ENCODE peak calls at places on chromosomes 7 and 10, in seven cellular contexts. One of them, this sample, is unnamed.
A peak's percentile ranks its signal among the peaks of the same experiment; 100 is the strongest.

GRCh38 chr10:71522438-71523144 is 125.9 kb downstream of the CDH23 start:
- DNase-seq in HCT116: no peak
- DNase-seq in H1: no peak
- DNase-seq in K562: peak; percentile 42
- DNase-seq in SK-N-SH: no peak
- DNase-seq in HepG2: peak; percentile 13
- DNase-seq in GM12878: no peak
- DNase-seq in this sample: no peak

GRCh38 chr10:101894266-101894665 is 50.7 kb upstream of the KCNIP2 start:
- DNase-seq in HepG2: no peak
- DNase-seq in SK-N-SH: no peak
- DNase-seq in H1: no peak
- DNase-seq in HCT116: no peak
- DNase-seq in GM12878: no peak
- DNase-seq in K562: no peak
- DNase-seq in this sample: peak; percentile 7

GRCh38 chr10:70302292-70302691 is 18.5 kb upstream of the NPFFR1 start:
- DNase-seq in K562: no peak
- DNase-seq in GM12878: no peak
- DNase-seq in HepG2: no peak
- DNase-seq in SK-N-SH: no peak
- DNase-seq in H1: no peak
- DNase-seq in HCT116: no peak
- DNase-seq in this sample: no peak

GRCh38 chr7:40586197-40586596 is 451.4 kb downstream of the SUGCT start:
- DNase-seq in GM12878: no peak
- DNase-seq in SK-N-SH: no peak
- DNase-seq in K562: no peak
- DNase-seq in HCT116: no peak
- DNase-seq in H1: no peak
- DNase-seq in HepG2: no peak
- DNase-seq in this sample: no peak

GRCh38 chr7:74395745-74396311 is 57.9 kb upstream of the GTF2IRD1 start:
- DNase-seq in HCT116: no peak
- DNase-seq in H1: no peak
- DNase-seq in HepG2: no peak
- DNase-seq in K562: no peak
- DNase-seq in SK-N-SH: no peak
- DNase-seq in GM12878: no peak
- DNase-seq in this sample: no peak

GRCh38 chr10:988667-989545 is 672 bp downstream of the GTPBP4 start:
- DNase-seq in HCT116: no peak
- DNase-seq in HepG2: no peak
- DNase-seq in K562: no peak
- DNase-seq in H1: no peak
- DNase-seq in GM12878: no peak
- DNase-seq in SK-N-SH: no peak
- DNase-seq in this sample: no peak

GRCh38 chr10:128036011-128036615 is 90.1 kb downstream of the MKI67 start:
- DNase-seq in H1: no peak
- DNase-seq in HCT116: no peak
- DNase-seq in HepG2: no peak
- DNase-seq in K562: no peak
- DNase-seq in GM12878: no peak
- DNase-seq in SK-N-SH: no peak
- DNase-seq in this sample: no peak

GRCh38 chr7:125061776-125062397 is 132.3 kb upstream of the POT1 start:
- DNase-seq in HCT116: peak; percentile 35
- DNase-seq in GM12878: no peak
- DNase-seq in K562: no peak
- DNase-seq in H1: no peak
- DNase-seq in HepG2: no peak
- DNase-seq in SK-N-SH: no peak
- DNase-seq in this sample: no peak

GRCh38 chr10:129421399-129421798 is 45.6 kb upstream of the MGMT start:
- DNase-seq in HCT116: no peak
- DNase-seq in GM12878: no peak
- DNase-seq in HepG2: no peak
- DNase-seq in H1: no peak
- DNase-seq in K562: no peak
- DNase-seq in SK-N-SH: no peak
- DNase-seq in this sample: no peak

GRCh38 chr10:132508497-132509443 is 28.8 kb upstream of the INPP5A start:
- DNase-seq in H1: no peak
- DNase-seq in HCT116: no peak
- DNase-seq in SK-N-SH: peak; percentile 12
- DNase-seq in HepG2: no peak
- DNase-seq in K562: no peak
- DNase-seq in GM12878: no peak
- DNase-seq in this sample: no peak

GRCh38 chr10:30510184-30510931 is 76.4 kb downstream of the MAP3K8 start:
- DNase-seq in H1: no peak
- DNase-seq in HCT116: no peak
- DNase-seq in HepG2: no peak
- DNase-seq in SK-N-SH: no peak
- DNase-seq in GM12878: no peak
- DNase-seq in K562: peak; percentile 32
- DNase-seq in this sample: no peak

GRCh38 chr10:11724938-11725776 is 17.0 kb upstream of the ECHDC3 start:
- DNase-seq in H1: no peak
- DNase-seq in K562: peak; percentile 27
- DNase-seq in HepG2: peak; percentile 80
- DNase-seq in GM12878: peak; percentile 60
- DNase-seq in SK-N-SH: peak; percentile 78
- DNase-seq in HCT116: peak; percentile 56
- DNase-seq in this sample: peak; percentile 68

GRCh38 chr10:97572214-97572989 is at the start of gene ANKRD2:
- DNase-seq in HCT116: peak; percentile 59
- DNase-seq in K562: peak; percentile 68
- DNase-seq in HepG2: peak; percentile 66
- DNase-seq in H1: peak; percentile 59
- DNase-seq in GM12878: no peak
- DNase-seq in SK-N-SH: peak; percentile 87
- DNase-seq in this sample: peak; percentile 79

GRCh38 chr7:114527589-114527988 is 113.0 kb downstream of the FOXP2 start:
- DNase-seq in GM12878: no peak
- DNase-seq in HepG2: no peak
- DNase-seq in HCT116: no peak
- DNase-seq in H1: no peak
- DNase-seq in SK-N-SH: no peak
- DNase-seq in K562: no peak
- DNase-seq in this sample: no peak

GRCh38 chr7:158192184-158192835 is 395.3 kb downstream of the PTPRN2 start:
- DNase-seq in HCT116: no peak
- DNase-seq in H1: no peak
- DNase-seq in SK-N-SH: no peak
- DNase-seq in GM12878: no peak
- DNase-seq in HepG2: no peak
- DNase-seq in K562: no peak
- DNase-seq in this sample: no peak

GRCh38 chr7:105154084-105154483 is 140.1 kb downstream of the KMT2E start:
- DNase-seq in HepG2: no peak
- DNase-seq in SK-N-SH: no peak
- DNase-seq in HCT116: no peak
- DNase-seq in H1: no peak
- DNase-seq in K562: no peak
- DNase-seq in GM12878: no peak
- DNase-seq in this sample: no peak

GRCh38 chr10:971150-971542 is 17.1 kb upstream of the GTPBP4 start:
- DNase-seq in SK-N-SH: peak; percentile 57
- DNase-seq in GM12878: no peak
- DNase-seq in HepG2: no peak
- DNase-seq in K562: no peak
- DNase-seq in HCT116: no peak
- DNase-seq in H1: no peak
- DNase-seq in this sample: no peak

GRCh38 chr7:30475580-30475979 is 3.0 kb downstream of the NOD1 start:
- DNase-seq in HepG2: no peak
- DNase-seq in HCT116: no peak
- DNase-seq in SK-N-SH: no peak
- DNase-seq in GM12878: no peak
- DNase-seq in K562: no peak
- DNase-seq in H1: no peak
- DNase-seq in this sample: no peak

GRCh38 chr7:30478349-30479228 is at the start of gene NOD1:
- DNase-seq in H1: peak; percentile 10
- DNase-seq in GM12878: no peak
- DNase-seq in SK-N-SH: peak; percentile 96
- DNase-seq in K562: peak; percentile 87
- DNase-seq in HCT116: peak; percentile 44
- DNase-seq in HepG2: peak; percentile 40
- DNase-seq in this sample: peak; percentile 85

GRCh38 chr7:30474893-30475292 is 3.7 kb downstream of the NOD1 start:
- DNase-seq in K562: no peak
- DNase-seq in GM12878: no peak
- DNase-seq in H1: no peak
- DNase-seq in HepG2: no peak
- DNase-seq in HCT116: no peak
- DNase-seq in SK-N-SH: no peak
- DNase-seq in this sample: no peak

GRCh38 chr7:30474485-30474884 is 4.1 kb downstream of the NOD1 start:
- DNase-seq in HepG2: no peak
- DNase-seq in GM12878: no peak
- DNase-seq in SK-N-SH: no peak
- DNase-seq in H1: no peak
- DNase-seq in HCT116: no peak
- DNase-seq in K562: no peak
- DNase-seq in this sample: no peak

DNA sequence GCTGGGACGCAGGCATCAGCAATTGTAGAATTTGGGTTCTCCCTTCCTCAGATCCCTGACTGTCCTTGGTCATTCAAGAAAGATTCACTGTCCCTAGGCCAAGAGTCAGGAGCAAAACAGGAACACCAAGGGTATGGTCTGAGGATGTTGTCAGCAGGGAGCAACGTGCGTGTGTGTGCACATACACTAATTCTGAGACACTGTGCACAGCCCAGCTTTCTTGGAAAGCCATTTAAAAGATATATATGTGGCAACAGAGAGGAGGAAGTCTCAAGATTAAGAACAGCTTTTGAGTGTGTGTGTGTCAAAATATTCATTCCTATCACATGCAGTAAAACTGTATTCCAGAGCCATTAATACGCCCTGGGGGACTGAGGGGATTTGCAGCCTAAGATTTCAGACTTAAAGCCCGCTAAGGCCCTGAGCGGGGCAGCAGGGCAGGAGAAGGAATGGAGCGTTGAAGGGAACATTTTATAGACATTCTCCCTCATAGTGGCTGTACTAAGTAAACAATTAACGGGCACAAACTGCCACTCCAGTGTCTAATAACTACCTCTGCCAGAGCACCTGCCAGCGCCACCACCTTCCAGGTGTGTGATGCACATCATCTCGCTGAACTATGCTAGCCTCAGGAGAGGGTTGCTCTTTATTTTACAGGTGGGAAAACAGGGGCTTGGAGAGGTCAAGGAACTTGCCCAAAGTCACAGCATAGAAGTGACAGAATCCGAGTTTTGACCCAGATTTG is 2.0 kb downstream of the NOD1 start:
- DNase-seq in H1: no peak
- DNase-seq in GM12878: no peak
- DNase-seq in K562: no peak
- DNase-seq in SK-N-SH: no peak
- DNase-seq in HepG2: no peak
- DNase-seq in HCT116: no peak
- DNase-seq in this sample: no peak
- TF ChIP-seq JUND in H1: no peak
- TF ChIP-seq JUND in GM12878: no peak
- TF ChIP-seq JUND in K562: no peak
- TF ChIP-seq JUND in SK-N-SH: no peak
- TF ChIP-seq JUND in HepG2: no peak
- TF ChIP-seq JUND in HCT116: no peak
- TF ChIP-seq JUND in this sample: no peak

GRCh38 chr10:118751272-118751671 is 3.5 kb downstream of the CACUL1 start:
- DNase-seq in GM12878: no peak
- DNase-seq in H1: no peak
- DNase-seq in K562: no peak
- DNase-seq in SK-N-SH: no peak
- DNase-seq in HepG2: no peak
- DNase-seq in HCT116: no peak
- DNase-seq in this sample: no peak

GRCh38 chr10:118754132-118754555 is 626 bp downstream of the CACUL1 start:
- DNase-seq in H1: no peak
- DNase-seq in HCT116: no peak
- DNase-seq in GM12878: no peak
- DNase-seq in HepG2: peak; percentile 35
- DNase-seq in K562: peak; percentile 43
- DNase-seq in SK-N-SH: peak; percentile 60
- DNase-seq in this sample: peak; percentile 79

GRCh38 chr10:118753331-118753730 is 1.4 kb downstream of the CACUL1 start:
- DNase-seq in HCT116: no peak
- DNase-seq in H1: no peak
- DNase-seq in GM12878: no peak
- DNase-seq in SK-N-SH: no peak
- DNase-seq in HepG2: no peak
- DNase-seq in K562: no peak
- DNase-seq in this sample: peak; percentile 9

GRCh38 chr10:118754556-118755423 is at the start of gene CACUL1:
- DNase-seq in GM12878: peak; percentile 98
- DNase-seq in SK-N-SH: peak; percentile 100
- DNase-seq in K562: peak; percentile 95
- DNase-seq in HepG2: peak; percentile 97
- DNase-seq in HCT116: peak; percentile 100
- DNase-seq in H1: peak; percentile 99
- DNase-seq in this sample: peak; percentile 99

DNA sequence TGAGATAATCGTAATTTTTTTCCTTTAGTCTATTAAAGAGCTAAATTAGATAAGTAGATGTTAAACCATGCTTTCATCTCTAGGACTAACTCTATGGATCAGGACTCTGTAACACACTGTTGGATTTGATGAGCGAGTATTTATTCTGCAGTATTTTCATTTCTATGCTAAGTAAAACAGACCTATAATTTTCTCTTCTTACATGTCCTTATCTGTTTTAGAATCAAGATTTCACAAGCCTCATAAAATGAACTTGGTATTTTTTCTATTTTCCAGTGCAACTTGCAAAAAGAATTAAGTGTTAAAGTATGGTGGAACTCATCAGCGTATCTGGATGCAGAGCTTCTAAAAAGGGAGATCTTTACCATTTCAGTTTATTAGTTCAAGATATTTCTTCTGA is 2.4 kb downstream of the CACUL1 start:
- DNase-seq in H1: no peak
- DNase-seq in HepG2: no peak
- DNase-seq in K562: no peak
- DNase-seq in GM12878: no peak
- DNase-seq in HCT116: no peak
- DNase-seq in SK-N-SH: no peak
- DNase-seq in this sample: no peak
- TF ChIP-seq JUND in H1: no peak
- TF ChIP-seq JUND in HepG2: no peak
- TF ChIP-seq JUND in K562: no peak
- TF ChIP-seq JUND in GM12878: no peak
- TF ChIP-seq JUND in HCT116: no peak
- TF ChIP-seq JUND in SK-N-SH: no peak
- TF ChIP-seq JUND in this sample: no peak

GRCh38 chr7:95886501-95887090 is 114.2 kb downstream of the DYNC1I1 start:
- DNase-seq in HCT116: no peak
- DNase-seq in SK-N-SH: no peak
- DNase-seq in HepG2: peak; percentile 35
- DNase-seq in H1: no peak
- DNase-seq in GM12878: no peak
- DNase-seq in K562: no peak
- DNase-seq in this sample: no peak
- TF ChIP-seq JUND in HCT116: no peak
- TF ChIP-seq JUND in SK-N-SH: no peak
- TF ChIP-seq JUND in HepG2: no peak
- TF ChIP-seq JUND in H1: no peak
- TF ChIP-seq JUND in GM12878: no peak
- TF ChIP-seq JUND in K562: no peak
- TF ChIP-seq JUND in this sample: no peak

GRCh38 chr10:89516149-89516832 is 19.1 kb downstream of the SLC16A12 start:
- DNase-seq in SK-N-SH: no peak
- DNase-seq in HCT116: no peak
- DNase-seq in HepG2: no peak
- DNase-seq in K562: no peak
- DNase-seq in GM12878: no peak
- DNase-seq in H1: no peak
- DNase-seq in this sample: no peak
- TF ChIP-seq JUND in SK-N-SH: peak; percentile 43
- TF ChIP-seq JUND in HCT116: no peak
- TF ChIP-seq JUND in HepG2: no peak
- TF ChIP-seq JUND in K562: no peak
- TF ChIP-seq JUND in GM12878: no peak
- TF ChIP-seq JUND in H1: no peak
- TF ChIP-seq JUND in this sample: no peak